ENCODE peak calls at places on chromosomes 7 and 10, in five cellular contexts. One of them, this sample, is unnamed.

GRCh38 chr10:5511885-5512280 is 12.5 kb upstream of the CALML5 start:
- DNase-seq in dermis blood vessel endothelial cell: no peak
- DNase-seq in germinal center: no peak
- DNase-seq in EH: no peak
- DNase-seq in mammary epithelial cell: no peak
- DNase-seq in this sample: no peak

GRCh38 chr7:140417456-140418155 is 13.7 kb downstream of the RAB19 start:
- DNase-seq in germinal center: no peak
- DNase-seq in EH: no peak
- DNase-seq in mammary epithelial cell: no peak
- DNase-seq in dermis blood vessel endothelial cell: no peak
- DNase-seq in this sample: no peak

GRCh38 chr10:99993994-99994689 is 15.6 kb downstream of the DNMBP start:
- DNase-seq in dermis blood vessel endothelial cell: peak
- DNase-seq in EH: peak
- DNase-seq in germinal center: peak
- DNase-seq in mammary epithelial cell: no peak
- DNase-seq in this sample: peak

GRCh38 chr7:585229-585711 is 65.6 kb upstream of the PDGFA start:
- DNase-seq in dermis blood vessel endothelial cell: no peak
- DNase-seq in EH: no peak
- DNase-seq in germinal center: no peak
- DNase-seq in mammary epithelial cell: no peak
- DNase-seq in this sample: no peak

GRCh38 chr10:104546756-104547155 is 94.3 kb upstream of the SORCS3 start:
- DNase-seq in mammary epithelial cell: no peak
- DNase-seq in germinal center: no peak
- DNase-seq in EH: no peak
- DNase-seq in dermis blood vessel endothelial cell: no peak
- DNase-seq in this sample: no peak

GRCh38 chr7:112937651-112938390 is 147.6 kb upstream of the TMEM168 start:
- DNase-seq in dermis blood vessel endothelial cell: no peak
- DNase-seq in mammary epithelial cell: peak
- DNase-seq in germinal center: no peak
- DNase-seq in EH: peak
- DNase-seq in this sample: no peak

GRCh38 chr10:133379801-133380666 is 972 bp downstream of the PAOX start:
- DNase-seq in germinal center: no peak
- DNase-seq in mammary epithelial cell: no peak
- DNase-seq in dermis blood vessel endothelial cell: no peak
- DNase-seq in EH: no peak
- DNase-seq in this sample: no peak

GRCh38 chr10:131693766-131694165 is 207.0 kb upstream of the PPP2R2D start:
- DNase-seq in EH: no peak
- DNase-seq in germinal center: no peak
- DNase-seq in mammary epithelial cell: no peak
- DNase-seq in dermis blood vessel endothelial cell: no peak
- DNase-seq in this sample: no peak

GRCh38 chr7:13742126-13742525 is 247.3 kb downstream of the ETV1 start:
- DNase-seq in mammary epithelial cell: peak
- DNase-seq in dermis blood vessel endothelial cell: no peak
- DNase-seq in EH: peak
- DNase-seq in germinal center: no peak
- DNase-seq in this sample: peak

GRCh38 chr10:101695404-101695732 is 398 bp upstream of the FBXW4 start:
- DNase-seq in mammary epithelial cell: no peak
- DNase-seq in dermis blood vessel endothelial cell: peak
- DNase-seq in EH: no peak
- DNase-seq in germinal center: no peak
- DNase-seq in this sample: no peak

GRCh38 chr7:112446431-112446830 is 3.8 kb upstream of the IFRD1 start:
- DNase-seq in germinal center: no peak
- DNase-seq in mammary epithelial cell: no peak
- DNase-seq in dermis blood vessel endothelial cell: no peak
- DNase-seq in EH: no peak
- DNase-seq in this sample: no peak

GRCh38 chr7:1964913-1965578 is 267.7 kb downstream of the MAD1L1 start:
- DNase-seq in germinal center: no peak
- DNase-seq in mammary epithelial cell: no peak
- DNase-seq in EH: no peak
- DNase-seq in dermis blood vessel endothelial cell: no peak
- DNase-seq in this sample: no peak

GRCh38 chr10:26697922-26698608 is 564 bp downstream of the PDSS1 start:
- DNase-seq in EH: peak
- DNase-seq in germinal center: no peak
- DNase-seq in mammary epithelial cell: peak
- DNase-seq in dermis blood vessel endothelial cell: peak
- DNase-seq in this sample: no peak

GRCh38 chr7:31443457-31443856 is 70.4 kb upstream of the ITPRID1 start:
- DNase-seq in germinal center: peak
- DNase-seq in mammary epithelial cell: peak
- DNase-seq in dermis blood vessel endothelial cell: peak
- DNase-seq in EH: peak
- DNase-seq in this sample: peak

GRCh38 chr10:74282151-74282852 is 131.3 kb downstream of the ADK start:
- DNase-seq in dermis blood vessel endothelial cell: no peak
- DNase-seq in germinal center: no peak
- DNase-seq in EH: peak
- DNase-seq in mammary epithelial cell: no peak
- DNase-seq in this sample: no peak

GRCh38 chr10:79393221-79393923 is 46.1 kb downstream of the PPIF start:
- DNase-seq in EH: no peak
- DNase-seq in dermis blood vessel endothelial cell: no peak
- DNase-seq in mammary epithelial cell: no peak
- DNase-seq in germinal center: no peak
- DNase-seq in this sample: no peak

GRCh38 chr7:139523988-139524815 is 717 bp downstream of the CLEC2L start:
- DNase-seq in dermis blood vessel endothelial cell: no peak
- DNase-seq in germinal center: no peak
- DNase-seq in mammary epithelial cell: no peak
- DNase-seq in EH: no peak
- DNase-seq in this sample: no peak

GRCh38 chr7:47351233-47352154 is 230.4 kb downstream of the TNS3 start:
- DNase-seq in dermis blood vessel endothelial cell: no peak
- DNase-seq in EH: no peak
- DNase-seq in mammary epithelial cell: no peak
- DNase-seq in germinal center: no peak
- DNase-seq in this sample: no peak

GRCh38 chr10:20962165-20962564 is 65.1 kb upstream of the NEBL start:
- DNase-seq in mammary epithelial cell: no peak
- DNase-seq in dermis blood vessel endothelial cell: no peak
- DNase-seq in germinal center: no peak
- DNase-seq in EH: no peak
- DNase-seq in this sample: no peak

GRCh38 chr7:14483663-14484062 is 418.9 kb downstream of the DGKB start:
- DNase-seq in EH: no peak
- DNase-seq in mammary epithelial cell: no peak
- DNase-seq in dermis blood vessel endothelial cell: no peak
- DNase-seq in germinal center: no peak
- DNase-seq in this sample: no peak

GRCh38 chr10:71223365-71224058 is 11.1 kb downstream of the UNC5B start:
- DNase-seq in mammary epithelial cell: no peak
- DNase-seq in EH: no peak
- DNase-seq in dermis blood vessel endothelial cell: no peak
- DNase-seq in germinal center: no peak
- DNase-seq in this sample: no peak

GRCh38 chr7:1457949-1458675 is 1.2 kb downstream of the MICALL2 start:
- DNase-seq in dermis blood vessel endothelial cell: peak
- DNase-seq in germinal center: no peak
- DNase-seq in EH: peak
- DNase-seq in mammary epithelial cell: no peak
- DNase-seq in this sample: no peak

GRCh38 chr10:80599424-80599847 is 61.7 kb downstream of the SH2D4B start:
- DNase-seq in dermis blood vessel endothelial cell: peak
- DNase-seq in mammary epithelial cell: peak
- DNase-seq in EH: peak
- DNase-seq in germinal center: peak
- DNase-seq in this sample: peak

GRCh38 chr10:103540722-103541121 is 47.2 kb downstream of the NEURL1 start:
- DNase-seq in EH: peak
- DNase-seq in germinal center: no peak
- DNase-seq in mammary epithelial cell: peak
- DNase-seq in dermis blood vessel endothelial cell: no peak
- DNase-seq in this sample: no peak

GRCh38 chr10:78779339-78779955 is 289.3 kb upstream of the ZMIZ1 start:
- DNase-seq in EH: peak
- DNase-seq in mammary epithelial cell: no peak
- DNase-seq in dermis blood vessel endothelial cell: no peak
- DNase-seq in germinal center: no peak
- DNase-seq in this sample: no peak

GRCh38 chr7:152365982-152366603 is 69.7 kb downstream of the KMT2C start:
- DNase-seq in dermis blood vessel endothelial cell: no peak
- DNase-seq in mammary epithelial cell: no peak
- DNase-seq in germinal center: no peak
- DNase-seq in EH: no peak
- DNase-seq in this sample: no peak

GRCh38 chr10:50480054-50481007 is 143.4 kb downstream of the SGMS1 start:
- DNase-seq in EH: no peak
- DNase-seq in germinal center: no peak
- DNase-seq in mammary epithelial cell: no peak
- DNase-seq in dermis blood vessel endothelial cell: no peak
- DNase-seq in this sample: no peak

GRCh38 chr7:44380831-44381493 is 55.6 kb upstream of the CAMK2B start:
- DNase-seq in germinal center: no peak
- DNase-seq in dermis blood vessel endothelial cell: peak
- DNase-seq in EH: peak
- DNase-seq in mammary epithelial cell: no peak
- DNase-seq in this sample: no peak

GRCh38 chr7:159144756-159145543 is at the start of gene VIPR2:
- DNase-seq in germinal center: no peak
- DNase-seq in mammary epithelial cell: no peak
- DNase-seq in EH: no peak
- DNase-seq in dermis blood vessel endothelial cell: no peak
- DNase-seq in this sample: peak

GRCh38 chr7:6106140-6106904 is 75.1 kb downstream of the ANKRD61 start:
- DNase-seq in EH: peak
- DNase-seq in mammary epithelial cell: peak
- DNase-seq in germinal center: no peak
- DNase-seq in dermis blood vessel endothelial cell: peak
- DNase-seq in this sample: no peak

GRCh38 chr7:130896898-130897514 is 163.0 kb upstream of the KLF14 start:
- DNase-seq in EH: peak
- DNase-seq in germinal center: peak
- DNase-seq in mammary epithelial cell: no peak
- DNase-seq in dermis blood vessel endothelial cell: peak
- DNase-seq in this sample: peak

GRCh38 chr10:44969854-44970253 is 8.8 kb downstream of the DEPP1 start:
- DNase-seq in dermis blood vessel endothelial cell: no peak
- DNase-seq in germinal center: no peak
- DNase-seq in mammary epithelial cell: no peak
- DNase-seq in EH: no peak
- DNase-seq in this sample: no peak

GRCh38 chr10:22791655-22792054 is 77.3 kb upstream of the PIP4K2A start:
- DNase-seq in germinal center: no peak
- DNase-seq in mammary epithelial cell: no peak
- DNase-seq in dermis blood vessel endothelial cell: no peak
- DNase-seq in EH: no peak
- DNase-seq in this sample: no peak

GRCh38 chr10:8923096-8923495 is 868.6 kb downstream of the GATA3 start:
- DNase-seq in germinal center: no peak
- DNase-seq in dermis blood vessel endothelial cell: no peak
- DNase-seq in EH: no peak
- DNase-seq in mammary epithelial cell: no peak
- DNase-seq in this sample: no peak

GRCh38 chr10:9222917-9223316 is 1168.4 kb downstream of the GATA3 start:
- DNase-seq in EH: peak
- DNase-seq in mammary epithelial cell: peak
- DNase-seq in germinal center: no peak
- DNase-seq in dermis blood vessel endothelial cell: no peak
- DNase-seq in this sample: no peak

GRCh38 chr7:90320801-90321494 is at the start of gene FAM237B:
- DNase-seq in dermis blood vessel endothelial cell: peak
- DNase-seq in germinal center: peak
- DNase-seq in mammary epithelial cell: peak
- DNase-seq in EH: peak
- DNase-seq in this sample: peak

GRCh38 chr10:101305241-101306230 is 48.4 kb upstream of the BTRC start:
- DNase-seq in EH: no peak
- DNase-seq in dermis blood vessel endothelial cell: no peak
- DNase-seq in germinal center: no peak
- DNase-seq in mammary epithelial cell: no peak
- DNase-seq in this sample: peak